ENCODE peak calls at places on chromosomes 11 and 22, in five cellular contexts. Q is heart left ventricle; A is NB4; W is CD8-positive, alpha-beta T cell; D is neuronal stem cell. R is an unnamed sample.

GRCh38 chr11:24386551-24387404 is 110.1 kb upstream of the LUZP2 start:
- DNase-seq in W (no peak), D (no peak), A (peak), Q (no peak), R (peak)

GRCh38 chr11:130606181-130606580 is 157.7 kb downstream of the ADAMTS15 start:
- DNase-seq in D (no peak), W (no peak), Q (no peak), A (no peak), R (no peak)

GRCh38 chr22:26322179-26322905 is 106.7 kb upstream of the ASPHD2 start:
- DNase-seq in W (no peak), D (no peak), Q (no peak), A (no peak), R (no peak)

GRCh38 chr11:521179-521688 is 14.1 kb downstream of the HRAS start:
- DNase-seq in W (no peak), A (no peak), D (no peak), Q (no peak), R (no peak)

GRCh38 chr11:122095950-122096942 is 19.8 kb downstream of the BLID start:
- DNase-seq in D (no peak), A (no peak), Q (no peak), W (no peak), R (no peak)

GRCh38 chr11:74932797-74933196 is 16.1 kb downstream of the XRRA1 start:
- DNase-seq in Q (no peak), A (no peak), W (no peak), D (no peak), R (no peak)

GRCh38 chr11:1880746-1881441 is 10.8 kb downstream of the PRR33 start:
- DNase-seq in Q (no peak), D (no peak), W (no peak), A (peak), R (no peak)

GRCh38 chr11:104620991-104621390 is 277.3 kb downstream of the CASP12 start:
- DNase-seq in D (no peak), Q (no peak), A (no peak), W (no peak), R (no peak)

GRCh38 chr11:35796542-35796941 is 134.0 kb downstream of the TRIM44 start:
- DNase-seq in Q (no peak), A (no peak), D (no peak), W (no peak), R (no peak)

GRCh38 chr11:43516316-43516820 is 157.6 kb downstream of the TTC17 start:
- DNase-seq in Q (no peak), D (peak), A (no peak), W (no peak), R (no peak)

GRCh38 chr22:25736378-25737011 is 5.5 kb upstream of the MYO18B start:
- DNase-seq in A (peak), D (no peak), W (peak), Q (no peak), R (peak)

GRCh38 chr11:117259417-117259816 is 26.9 kb downstream of the RNF214 start:
- DNase-seq in A (no peak), W (no peak), Q (no peak), D (no peak), R (no peak)

GRCh38 chr11:63503492-63503891 is 2.4 kb upstream of the LGALS12 start:
- DNase-seq in D (no peak), W (no peak), A (peak), Q (no peak), R (no peak)

GRCh38 chr11:104256525-104256924 is 92.6 kb upstream of the PDGFD start:
- DNase-seq in Q (no peak), W (no peak), A (no peak), D (no peak), R (peak)

GRCh38 chr11:9269492-9270030 is 4.4 kb upstream of the DENND5A start:
- DNase-seq in Q (no peak), D (no peak), A (no peak), W (no peak), R (no peak)

GRCh38 chr22:24146190-24146616 is 35.1 kb upstream of the SUSD2 start:
- DNase-seq in Q (no peak), W (peak), A (peak), D (no peak), R (peak)

GRCh38 chr11:6618117-6619020 is 853 bp downstream of the TPP1 start:
- DNase-seq in W (peak), D (no peak), A (peak), Q (no peak), R (no peak)

GRCh38 chr11:114163830-114164401 is 104.4 kb downstream of the ZBTB16 start:
- DNase-seq in A (peak), D (no peak), W (no peak), Q (no peak), R (no peak)

GRCh38 chr22:19105456-19105855 is 16.8 kb downstream of the DGCR2 start:
- DNase-seq in Q (no peak), A (no peak), D (no peak), W (no peak), R (no peak)

GRCh38 chr22:37519268-37520195 is at the start of gene CARD10:
- DNase-seq in W (no peak), A (peak), D (peak), Q (no peak), R (no peak)

GRCh38 chr11:100863080-100863581 is 176.0 kb downstream of the ARHGAP42 start:
- DNase-seq in Q (no peak), D (peak), A (peak), W (no peak), R (peak)

GRCh38 chr11:13302440-13302958 is 24.9 kb downstream of the BMAL1 start:
- DNase-seq in Q (no peak), D (no peak), W (no peak), A (no peak), R (no peak)

GRCh38 chr11:2446590-2447252 is 1.9 kb downstream of the KCNQ1 start:
- DNase-seq in A (peak), D (no peak), W (no peak), Q (peak), R (no peak)

GRCh38 chr11:128701086-128701485 is 7.2 kb downstream of the FLI1 start:
- DNase-seq in W (no peak), Q (no peak), A (peak), D (no peak), R (no peak)

GRCh38 chr22:20530368-20531153 is 23.2 kb downstream of the MED15 start:
- DNase-seq in D (no peak), A (no peak), W (no peak), Q (peak), R (no peak)

GRCh38 chr11:65558785-65559509 is 788 bp upstream of the LTBP3 start:
- DNase-seq in D (no peak), Q (peak), A (no peak), W (no peak), R (no peak)

GRCh38 chr11:105673089-105673488 is 63.2 kb downstream of the GRIA4 start:
- DNase-seq in A (peak), Q (no peak), D (peak), W (no peak), R (peak)

GRCh38 chr11:64739871-64740270 is 4.1 kb downstream of the RASGRP2 start:
- DNase-seq in Q (no peak), D (no peak), W (no peak), A (no peak), R (no peak)

GRCh38 chr11:12815931-12816494 is 141.8 kb downstream of the TEAD1 start:
- DNase-seq in W (no peak), D (no peak), Q (no peak), A (no peak), R (peak)

GRCh38 chr22:21760640-21761039 is 25.0 kb upstream of the YPEL1 start:
- DNase-seq in W (no peak), A (peak), D (no peak), Q (no peak), R (peak)

GRCh38 chr11:125348704-125349635 is 147.1 kb downstream of the FEZ1 start:
- DNase-seq in W (peak), D (no peak), Q (no peak), A (peak), R (peak)

GRCh38 chr22:25054943-25055511 is 102.5 kb downstream of the KIAA1671 start:
- DNase-seq in D (no peak), Q (no peak), W (peak), A (no peak), R (no peak)

GRCh38 chr11:35218956-35219355 is 80.0 kb downstream of the CD44 start:
- DNase-seq in A (no peak), W (no peak), Q (no peak), D (no peak), R (no peak)

DNA sequence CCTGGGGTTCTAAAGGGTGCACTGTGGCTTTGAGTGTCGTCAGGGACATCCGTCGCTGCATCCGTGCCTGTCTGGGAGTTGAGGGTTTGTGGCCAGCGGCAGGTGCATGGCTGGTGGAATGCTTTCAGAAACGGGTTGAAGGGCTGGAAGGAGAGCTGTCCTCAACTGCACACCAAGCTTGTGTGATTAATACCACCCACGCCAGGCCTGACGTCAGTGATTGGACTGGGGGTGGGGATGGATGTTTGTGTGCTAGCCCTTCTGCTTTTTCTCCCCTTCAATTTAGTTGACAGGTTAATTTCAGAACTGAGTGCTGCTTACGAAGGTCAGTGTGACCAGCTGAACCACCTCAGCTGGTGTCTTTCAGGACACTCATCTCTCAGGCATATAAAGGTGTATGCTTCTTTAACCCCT is 3.2 kb upstream of the GAB2 start:
- DNase-seq in A (peak), W (no peak), Q (peak), D (no peak), R (peak)
- H3K4me3 ChIP-seq in A (no peak), W (no peak), Q (peak), D (no peak), R (no peak)

DNA sequence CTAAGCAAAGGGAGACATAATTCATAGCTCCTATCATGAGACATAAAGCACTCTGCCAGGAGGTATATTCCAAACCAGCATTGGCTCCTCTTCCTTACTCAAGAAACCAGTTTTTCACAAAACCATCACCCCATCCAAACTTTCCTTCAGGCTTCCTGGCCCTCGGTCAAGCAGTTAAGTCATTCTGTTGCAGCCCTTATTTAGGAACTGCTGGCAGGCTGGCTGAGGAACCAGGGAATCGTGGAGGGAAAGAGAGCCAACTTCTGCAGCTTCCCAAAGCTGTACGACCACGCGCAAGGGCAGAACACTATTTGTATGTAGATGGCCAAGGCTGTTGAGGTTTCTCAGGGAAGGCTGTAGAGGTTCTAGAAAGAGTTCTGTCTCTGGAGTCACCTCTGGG is 669 bp downstream of the IFT46 start:
- DNase-seq in W (no peak), D (no peak), A (no peak), Q (no peak), R (no peak)
- H3K4me3 ChIP-seq in W (no peak), D (peak), A (no peak), Q (peak), R (no peak)

GRCh38 chr11:33732176-33732575 is 4.0 kb downstream of the CD59 start:
- DNase-seq in D (no peak), W (no peak), Q (no peak), A (peak), R (no peak)
- H3K4me3 ChIP-seq in D (no peak), W (no peak), Q (no peak), A (no peak), R (no peak)

GRCh38 chr11:115422013-115422697 is 82.1 kb downstream of the CADM1 start:
- DNase-seq in Q (no peak), D (no peak), W (no peak), A (no peak), R (no peak)

GRCh38 chr11:115418626-115419025 is 85.6 kb downstream of the CADM1 start:
- DNase-seq in D (no peak), W (no peak), Q (no peak), A (no peak), R (no peak)

GRCh38 chr11:115421338-115422012 is 82.7 kb downstream of the CADM1 start:
- DNase-seq in A (no peak), W (no peak), Q (no peak), D (no peak), R (no peak)

GRCh38 chr11:115418081-115418480 is 86.1 kb downstream of the CADM1 start:
- DNase-seq in D (no peak), A (no peak), W (no peak), Q (no peak), R (no peak)

GRCh38 chr11:115420524-115420923 is 83.7 kb downstream of the CADM1 start:
- DNase-seq in A (no peak), D (no peak), W (no peak), Q (no peak), R (no peak)
- H3K4me3 ChIP-seq in A (no peak), D (no peak), W (no peak), Q (no peak), R (no peak)

DNA sequence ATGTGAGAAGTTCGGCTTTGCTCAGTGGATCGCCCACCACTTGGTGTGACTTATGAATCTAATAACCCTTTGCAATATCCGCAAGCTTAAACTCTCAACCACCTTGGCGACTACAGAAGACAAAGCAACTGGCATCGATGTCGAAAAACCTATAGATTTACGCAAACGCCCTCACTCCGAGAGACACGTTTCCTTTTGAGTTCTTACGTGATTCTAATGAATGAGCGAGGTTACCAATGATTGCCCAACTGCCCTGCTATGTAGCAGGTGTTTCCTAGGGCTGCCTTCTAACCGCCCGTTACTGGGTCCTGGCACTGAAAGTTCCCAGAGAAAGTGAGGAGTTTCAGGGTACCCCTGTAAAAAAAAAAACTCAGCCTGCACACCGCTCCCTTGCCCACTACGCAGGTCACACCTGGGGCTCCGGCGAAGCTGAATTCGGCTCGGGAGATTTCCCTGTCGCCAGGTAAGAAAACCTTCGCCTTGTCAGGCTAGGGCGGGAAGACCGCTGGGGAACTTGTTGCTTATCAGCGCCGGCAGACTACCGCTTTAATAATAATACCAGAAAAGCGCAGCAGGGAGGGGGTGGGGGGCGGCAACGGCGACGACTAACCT is 21.4 kb upstream of the BDNF start:
- DNase-seq in W (no peak), A (no peak), Q (no peak), D (no peak), R (no peak)
- H3K4me3 ChIP-seq in W (no peak), A (no peak), Q (peak), D (peak), R (no peak)

GRCh38 chr22:39242809-39243442 is 1.9 kb downstream of the PDGFB start:
- DNase-seq in A (no peak), D (no peak), W (peak), Q (no peak), R (no peak)

GRCh38 chr22:39243443-39244072 is 1.2 kb downstream of the PDGFB start:
- DNase-seq in A (no peak), W (no peak), Q (peak), D (no peak), R (no peak)

GRCh38 chr22:39242389-39242808 is 2.4 kb downstream of the PDGFB start:
- DNase-seq in A (no peak), W (no peak), D (no peak), Q (peak), R (no peak)

GRCh38 chr22:39240841-39241631 is 3.7 kb downstream of the PDGFB start:
- DNase-seq in Q (peak), W (peak), A (no peak), D (no peak), R (peak)

DNA sequence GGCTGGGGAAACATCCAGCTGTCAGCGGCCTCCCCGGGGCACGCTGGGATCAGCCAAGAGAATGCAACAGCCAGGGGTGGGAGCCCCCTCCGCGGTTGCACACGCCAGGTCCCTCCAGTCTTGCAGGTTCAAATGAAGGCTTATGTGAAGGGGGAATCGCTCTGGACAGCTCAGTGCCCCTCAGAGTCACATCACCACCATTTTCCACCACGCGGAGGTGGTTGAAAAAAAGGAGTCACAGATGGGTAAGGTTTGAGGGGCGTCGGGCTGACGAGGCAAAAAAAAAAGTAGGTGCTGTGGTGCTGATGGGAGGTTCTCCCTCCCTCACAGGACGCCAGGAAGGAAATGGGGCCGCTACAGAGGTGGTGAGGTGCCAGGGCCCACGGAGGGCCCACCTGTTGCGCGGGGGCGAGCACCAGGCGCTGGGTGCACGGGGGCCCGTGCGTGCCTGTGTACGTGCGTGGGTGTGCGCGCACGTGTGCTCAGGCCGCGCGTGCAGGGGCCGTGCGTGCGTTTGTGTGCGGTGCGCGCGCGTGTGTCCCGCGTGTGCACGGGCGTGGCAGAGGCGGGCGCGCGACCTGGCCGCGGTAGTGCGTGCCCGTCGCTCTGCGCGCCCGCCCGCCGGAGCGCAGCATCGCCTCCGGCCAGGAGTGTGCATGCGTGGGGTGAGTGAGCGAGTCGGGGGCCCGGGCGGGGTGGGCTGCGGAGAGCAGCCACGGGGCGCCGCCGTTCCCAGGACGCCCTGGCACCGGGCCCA is 3.0 kb downstream of the PDGFB start:
- DNase-seq in W (peak), D (no peak), Q (no peak), A (no peak), R (no peak)
- H3K4me3 ChIP-seq in W (peak), D (no peak), Q (peak), A (no peak), R (no peak)

DNA sequence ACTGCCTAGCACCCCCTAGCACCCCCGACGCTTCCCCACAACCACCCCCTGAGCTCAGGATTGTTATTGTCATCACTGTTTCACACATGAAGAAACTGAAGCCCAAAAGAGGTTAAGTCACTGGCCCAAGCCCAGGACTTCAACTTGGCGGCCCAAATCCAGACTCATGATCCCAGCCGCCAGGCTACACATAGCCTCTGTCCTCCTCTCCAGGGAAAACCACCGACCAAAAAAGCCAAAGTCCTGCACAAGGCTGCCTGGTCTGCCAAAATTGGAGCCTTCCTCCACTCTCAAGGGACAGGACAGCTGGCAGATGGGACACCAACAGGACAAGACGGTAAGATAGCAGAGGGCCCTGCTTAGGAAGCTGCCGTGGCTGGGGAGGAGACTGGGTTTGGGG is 10.8 kb downstream of the L3MBTL2 start:
- DNase-seq in D (no peak), W (no peak), A (no peak), Q (no peak), R (no peak)
- H3K4me3 ChIP-seq in D (no peak), W (no peak), A (no peak), Q (peak), R (no peak)

GRCh38 chr11:44945639-44946038 is 5.0 kb downstream of the TP53I11 start:
- DNase-seq in A (no peak), Q (peak), W (no peak), D (no peak), R (no peak)

GRCh38 chr11:44948155-44948554 is 2.5 kb downstream of the TP53I11 start:
- DNase-seq in A (no peak), W (no peak), D (no peak), Q (no peak), R (no peak)

GRCh38 chr11:44944853-44945235 is 5.8 kb downstream of the TP53I11 start:
- DNase-seq in A (no peak), W (no peak), Q (no peak), D (no peak), R (no peak)

GRCh38 chr11:44946268-44946667 is 4.4 kb downstream of the TP53I11 start:
- DNase-seq in W (no peak), Q (peak), A (no peak), D (no peak), R (no peak)

GRCh38 chr11:44947114-44947513 is 3.6 kb downstream of the TP53I11 start:
- DNase-seq in D (no peak), W (no peak), A (no peak), Q (no peak), R (no peak)
- H3K4me3 ChIP-seq in D (no peak), W (no peak), A (no peak), Q (no peak), R (no peak)

GRCh38 chr11:69702239-69702668 is 1.6 kb downstream of the FGF19 start:
- DNase-seq in A (no peak), W (no peak), D (no peak), Q (no peak), R (no peak)
- H3K4me3 ChIP-seq in A (no peak), W (no peak), D (peak), Q (no peak), R (peak)

R was measured in Jurkat, Clone E6-1.